ENCODE peak calls at places on chromosomes 12 and 14, in four cellular contexts. V is K562, M is body of pancreas, T is fibroblast of lung. R is an unnamed sample.
A peak's percentile ranks its signal among the peaks of the same experiment; 100 is the strongest.

GRCh38 chr12:45076417-45077031 is 25.6 kb upstream of the DBX2 start:
- DNase-seq in V (no peak), T (no peak), M (no peak), R (peak; percentile 30)

GRCh38 chr12:95963104-95963503 is 20.0 kb downstream of the AMDHD1 start:
- DNase-seq in M (no peak), T (no peak), V (no peak), R (peak; percentile 9)

GRCh38 chr12:93793983-93794382 is 116.8 kb downstream of the CRADD start:
- DNase-seq in V (no peak), T (peak; percentile 69), M (no peak), R (peak; percentile 80)

GRCh38 chr12:56529656-56530055 is 8.0 kb downstream of the RBMS2 start:
- DNase-seq in T (no peak), V (no peak), M (no peak), R (no peak)

GRCh38 chr12:122167328-122167925 is 6.6 kb downstream of the IL31 start:
- DNase-seq in T (no peak), V (no peak), M (no peak), R (no peak)

GRCh38 chr12:117100251-117100650 is 1.0 kb upstream of the TESC start:
- DNase-seq in T (no peak), V (peak; percentile 65), M (no peak), R (peak; percentile 57)

GRCh38 chr12:45727994-45728624 is 1.4 kb upstream of the ARID2 start:
- DNase-seq in V (no peak), T (no peak), M (no peak), R (no peak)

GRCh38 chr12:80316141-80316700 is 127.8 kb upstream of the PTPRQ start:
- DNase-seq in M (no peak), V (no peak), T (no peak), R (no peak)

GRCh38 chr12:115222220-115222619 is 538.2 kb upstream of the TBX3 start:
- DNase-seq in T (no peak), V (no peak), M (no peak), R (no peak)

GRCh38 chr14:68730811-68731425 is 61.9 kb downstream of the ZFP36L1 start:
- DNase-seq in M (no peak), V (no peak), T (no peak), R (no peak)

GRCh38 chr14:92651793-92652382 is 96.5 kb downstream of the LGMN start:
- DNase-seq in V (no peak), T (no peak), M (no peak), R (no peak)

GRCh38 chr12:24895612-24896011 is 53.3 kb downstream of the BCAT1 start:
- DNase-seq in M (no peak), T (peak; percentile 51), V (no peak), R (no peak)

GRCh38 chr12:9969673-9970072 is 1.5 kb upstream of the CLEC12A start:
- DNase-seq in M (no peak), V (no peak), T (no peak), R (no peak)

GRCh38 chr14:33451211-33451610 is 499.7 kb downstream of the EGLN3 start:
- DNase-seq in V (no peak), M (no peak), T (peak; percentile 29), R (peak; percentile 51)

GRCh38 chr12:5230151-5230550 is 186.5 kb downstream of the KCNA5 start:
- DNase-seq in V (no peak), M (no peak), T (peak; percentile 61), R (no peak)

GRCh38 chr14:54348001-54348611 is 48.7 kb upstream of the CDKN3 start:
- DNase-seq in M (no peak), T (no peak), V (peak; percentile 65), R (peak; percentile 84)

GRCh38 chr14:79333198-79333546 is 878.1 kb downstream of the DIO2 start:
- DNase-seq in V (no peak), T (peak; percentile 29), M (no peak), R (no peak)

GRCh38 chr12:7832059-7832696 is 40.5 kb downstream of the SLC2A14 start:
- DNase-seq in M (peak; percentile 15), V (peak; percentile 55), T (peak; percentile 54), R (peak; percentile 68)

GRCh38 chr14:50088731-50089130 is 27.6 kb downstream of the VCPKMT start:
- DNase-seq in T (no peak), V (no peak), M (no peak), R (no peak)

GRCh38 chr12:74903522-74903921 is 306.1 kb downstream of the KCNC2 start:
- DNase-seq in M (no peak), V (peak; percentile 4), T (peak; percentile 6), R (no peak)

GRCh38 chr12:6465467-6466183 is 4.9 kb downstream of the VAMP1 start:
- DNase-seq in M (peak; percentile 59), V (peak; percentile 67), T (peak; percentile 60), R (peak; percentile 84)

GRCh38 chr14:74571901-74572828 is 39.9 kb downstream of the LTBP2 start:
- DNase-seq in T (peak; percentile 100), M (no peak), V (no peak), R (peak; percentile 98)

GRCh38 chr14:24088095-24088494 is 6.0 kb upstream of the PCK2 start:
- DNase-seq in V (no peak), M (no peak), T (no peak), R (no peak)

GRCh38 chr12:99983721-99984258 is 946 bp downstream of the ANKS1B start:
- DNase-seq in T (no peak), M (no peak), V (no peak), R (peak; percentile 7)

GRCh38 chr14:74982661-74983060 is 20.1 kb upstream of the EIF2B2 start:
- DNase-seq in T (no peak), M (no peak), V (no peak), R (no peak)

GRCh38 chr14:77641534-77642341 is 25.3 kb upstream of the SPTLC2 start:
- DNase-seq in V (no peak), M (peak; percentile 70), T (peak; percentile 47), R (peak; percentile 89)

GRCh38 chr12:95986635-95987535 is 9.3 kb downstream of the HAL start:
- DNase-seq in T (no peak), V (no peak), M (no peak), R (no peak)

GRCh38 chr12:104643093-104643646 is 186.4 kb downstream of the CHST11 start:
- DNase-seq in V (no peak), M (no peak), T (no peak), R (no peak)

GRCh38 chr12:56119361-56119796 is 1.3 kb downstream of the ZC3H10 start:
- DNase-seq in M (peak; percentile 84), T (peak; percentile 89), V (peak; percentile 93), R (peak; percentile 94)

GRCh38 chr12:76242813-76243540 is 105.2 kb downstream of the BBS10 start:
- DNase-seq in V (no peak), M (no peak), T (peak; percentile 74), R (no peak)

GRCh38 chr12:56130876-56131275 is 2.8 kb downstream of the ESYT1 start:
- DNase-seq in M (no peak), T (no peak), V (no peak), R (no peak)

GRCh38 chr12:120677765-120678473 is 9.0 kb upstream of the MLEC start:
- DNase-seq in M (no peak), V (peak; percentile 22), T (peak; percentile 13), R (no peak)

DNA sequence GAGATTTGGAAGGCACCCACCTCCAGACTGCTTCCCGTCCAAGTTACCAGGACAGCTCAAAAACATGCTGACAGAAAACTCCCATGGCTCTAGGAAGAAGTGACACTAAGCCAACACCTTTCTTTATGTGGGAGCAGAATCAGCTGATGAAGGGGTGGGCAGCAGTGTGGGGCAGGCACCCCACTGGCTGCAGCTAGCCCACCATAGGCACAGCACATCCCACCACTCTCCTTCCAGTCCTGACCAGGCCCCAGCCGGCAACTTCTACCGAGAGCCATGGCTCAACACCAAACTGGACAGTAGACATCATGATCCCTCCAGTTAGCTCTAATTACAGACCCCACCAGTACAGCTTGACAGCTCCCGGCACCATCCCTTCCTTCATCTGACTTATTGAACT is 45.0 kb downstream of the SH2B3 start:
- DNase-seq in V (no peak), T (no peak), M (no peak), R (no peak)
- H3K36me3 ChIP-seq in V (peaks cover 97% of the 10 kb centered on the region), T (peaks cover 38% of the 10 kb centered on the region), M (no peaks in the 10 kb centered on the region), R (peaks cover 46% of the 10 kb centered on the region)

GRCh38 chr12:112443916-112444315 is 25.2 kb downstream of the PTPN11 start:
- DNase-seq in M (no peak), T (no peak), V (no peak), R (no peak)

DNA sequence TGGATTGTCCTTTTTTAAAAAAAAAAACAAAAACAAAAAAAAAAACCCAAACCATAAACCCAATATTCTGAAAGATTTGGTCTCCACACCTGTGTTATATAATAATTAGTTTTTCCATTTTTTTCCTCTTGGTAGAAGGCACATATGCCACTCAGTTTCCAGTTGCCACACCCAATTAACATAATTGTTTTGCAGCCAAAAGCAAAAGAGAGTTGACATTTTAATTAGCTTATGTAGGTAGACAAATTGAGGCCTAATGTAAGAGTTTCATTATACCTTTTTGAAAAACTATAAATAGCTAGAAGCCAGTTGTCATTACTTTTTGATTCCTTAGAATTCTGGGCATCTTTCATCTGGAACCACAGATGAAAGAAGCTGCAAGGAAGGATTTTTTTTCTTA is 21.0 kb downstream of the PTPN11 start:
- DNase-seq in T (no peak), M (no peak), V (no peak), R (no peak)
- H3K4me3 ChIP-seq in T (no peak overlapping the region), M (no peak overlapping the region), V (no peak overlapping the region), R (no peak overlapping the region)

GRCh38 chr12:131716282-131716681 is 5.4 kb downstream of the SFSWAP start:
- DNase-seq in T (no peak), V (no peak), M (no peak), R (no peak)
- H3K36me3 ChIP-seq in T (peaks cover 9% of the 10 kb centered on the region), V (peaks cover 87% of the 10 kb centered on the region), M (peaks cover 7% of the 10 kb centered on the region), R (peaks cover 72% of the 10 kb centered on the region)

GRCh38 chr12:71744522-71745300 is 10.0 kb upstream of the RAB21 start:
- DNase-seq in V (peak; percentile 55), M (no peak), T (no peak), R (no peak)
- H3K4me3 ChIP-seq in V (no peak overlapping the region), M (no peak overlapping the region), T (no peak overlapping the region), R (no peak overlapping the region)

DNA sequence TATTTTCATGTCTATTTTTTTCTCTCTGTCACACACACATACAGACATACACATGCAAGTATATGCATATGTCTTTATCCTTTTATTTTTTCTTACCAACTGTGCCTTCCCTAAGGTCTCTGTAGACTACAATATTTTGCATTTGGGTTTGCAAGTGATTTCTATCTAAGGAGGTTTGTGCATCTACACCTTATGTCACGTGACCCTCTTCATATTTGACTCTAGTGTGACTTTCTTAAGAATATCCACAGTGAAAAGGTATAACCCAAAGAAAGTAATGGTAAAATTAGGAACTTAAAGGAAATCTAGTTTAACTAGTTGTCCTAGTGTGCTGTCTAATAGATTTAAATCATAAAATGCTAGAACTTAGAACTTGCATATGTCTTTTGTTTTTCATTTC is 298.8 kb upstream of the LRIG3 start:
- DNase-seq in T (no peak), V (no peak), M (no peak), R (no peak)
- H3K36me3 ChIP-seq in T (no peaks in the 10 kb centered on the region), V (no peaks in the 10 kb centered on the region), M (no peaks in the 10 kb centered on the region), R (no peaks in the 10 kb centered on the region)

R was measured in cardiac muscle cell.